ENCODE peak calls at places on chromosomes 16 and 17, in seven cellular contexts. V is astrocyte of the spinal cord, M is CD14-positive monocyte, Z is thoracic aorta, J is cardiac fibroblast, G is DND-41, O is stomach. Y is an unnamed sample.

GRCh38 chr16:71311553-71312158 is 22.5 kb upstream of the CMTR2 start:
- DNase-seq in V (peak), M (no peak), Z (no peak), J (peak), G (peak), O (no peak), Y (peak)

GRCh38 chr16:31063843-31064611 is 10.0 kb downstream of the ZNF668 start:
- DNase-seq in V (no peak), M (no peak), Z (no peak), J (no peak), G (no peak), O (no peak), Y (no peak)

GRCh38 chr16:81888520-81889394 is 109.7 kb downstream of the PLCG2 start:
- DNase-seq in V (no peak), M (no peak), Z (no peak), J (no peak), G (no peak), O (no peak), Y (no peak)

GRCh38 chr16:68311316-68311620 is 449 bp downstream of the PRMT7 start:
- DNase-seq in V (peak), M (no peak), Z (no peak), J (no peak), G (no peak), O (no peak), Y (peak)

GRCh38 chr17:28842282-28843012 is at the start of gene FAM222B:
- DNase-seq in V (peak), M (peak), Z (peak), J (peak), G (peak), O (peak), Y (peak)

GRCh38 chr17:20008242-20009051 is 712 bp upstream of the SPECC1 start:
- DNase-seq in V (no peak), M (no peak), Z (no peak), J (no peak), G (no peak), O (no peak), Y (peak)

GRCh38 chr17:37098910-37099664 is 150.3 kb downstream of the AATF start:
- DNase-seq in V (peak), M (no peak), Z (no peak), J (no peak), G (no peak), O (no peak), Y (no peak)

GRCh38 chr17:30950189-30950588 is 20.6 kb upstream of the RNF135 start:
- DNase-seq in V (no peak), M (no peak), Z (no peak), J (no peak), G (no peak), O (no peak), Y (no peak)

GRCh38 chr17:59387351-59388069 is 56.1 kb downstream of the YPEL2 start:
- DNase-seq in V (no peak), M (no peak), Z (no peak), J (no peak), G (no peak), O (no peak), Y (no peak)

GRCh38 chr17:65558683-65559311 is 2.7 kb downstream of the AXIN2 start:
- DNase-seq in V (no peak), M (no peak), Z (no peak), J (no peak), G (no peak), O (no peak), Y (no peak)

GRCh38 chr17:65398036-65398787 is 163.2 kb downstream of the AXIN2 start:
- DNase-seq in V (no peak), M (no peak), Z (no peak), J (no peak), G (no peak), O (no peak), Y (no peak)

GRCh38 chr17:22703786-22704441 is 1011.6 kb downstream of the KCNJ18 start:
- DNase-seq in V (no peak), M (no peak), Z (no peak), J (no peak), G (no peak), O (no peak), Y (no peak)
- TF ChIP-seq CTCF in V (no peak), M (no peak), Z (no peak), J (no peak), G (no peak), O (no peak), Y (peak)

GRCh38 chr16:50593410-50594139 is 45.4 kb downstream of the NKD1 start:
- DNase-seq in V (no peak), M (no peak), Z (no peak), J (no peak), G (no peak), O (no peak), Y (no peak)
- TF ChIP-seq CTCF in V (peak), M (no peak), Z (no peak), J (peak), G (peak), O (no peak), Y (no peak)

DNA sequence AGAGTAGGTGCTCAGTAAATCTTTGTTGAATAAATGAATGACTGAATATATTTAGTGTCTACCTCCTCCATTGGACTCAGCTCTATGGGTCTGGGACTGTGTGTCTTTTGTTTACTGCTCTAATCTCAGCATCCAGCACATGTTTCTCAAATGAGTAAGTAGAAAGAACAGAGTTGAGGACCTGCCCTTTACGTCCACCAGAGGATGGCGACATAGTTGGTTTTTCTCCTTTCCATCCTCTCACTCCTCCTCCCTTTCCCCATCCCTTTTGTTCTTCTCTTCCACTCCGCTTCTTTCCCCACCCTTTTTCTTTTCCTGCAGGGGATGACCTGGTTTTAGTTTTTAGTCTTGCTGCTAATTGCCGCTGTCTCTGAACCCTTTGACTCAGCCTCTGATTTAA is 12.1 kb upstream of the CHP2 start:
- DNase-seq in V (no peak), M (no peak), Z (no peak), J (no peak), G (no peak), O (no peak), Y (no peak)
- TF ChIP-seq CTCF in V (no peak), M (no peak), Z (no peak), J (no peak), G (peak), O (no peak), Y (no peak)

GRCh38 chr16:49556252-49557069 is 182.9 kb downstream of the C16orf78 start:
- DNase-seq in V (peak), M (no peak), Z (no peak), J (peak), G (no peak), O (no peak), Y (no peak)
- TF ChIP-seq CTCF in V (peak), M (no peak), Z (peak), J (peak), G (peak), O (peak), Y (no peak)

GRCh38 chr17:50382931-50383330 is 9.9 kb downstream of the EME1 start:
- DNase-seq in V (no peak), M (no peak), Z (no peak), J (no peak), G (no peak), O (no peak), Y (no peak)

GRCh38 chr17:50381920-50382319 is 8.9 kb downstream of the EME1 start:
- DNase-seq in V (no peak), M (no peak), Z (no peak), J (no peak), G (no peak), O (no peak), Y (no peak)

GRCh38 chr17:50381260-50381815 is 8.3 kb downstream of the EME1 start:
- DNase-seq in V (no peak), M (no peak), Z (no peak), J (no peak), G (no peak), O (no peak), Y (no peak)

GRCh38 chr17:50379733-50380132 is 6.7 kb downstream of the EME1 start:
- DNase-seq in V (no peak), M (no peak), Z (no peak), J (no peak), G (no peak), O (no peak), Y (no peak)

GRCh38 chr17:50380369-50381259 is 7.6 kb downstream of the EME1 start:
- DNase-seq in V (no peak), M (no peak), Z (no peak), J (no peak), G (no peak), O (no peak), Y (no peak)
- TF ChIP-seq CTCF in V (peak), M (no peak), Z (no peak), J (no peak), G (no peak), O (no peak), Y (no peak)

Y was measured in activated CD8-positive, alpha-beta T cell treated with anti-CD3 and anti-CD28 coated beads for 36 hours.